ENCODE peak calls at places on chromosomes 7 and 10, in four cellular contexts. T is GM06990, Y is lower leg skin, F is H7. V is an unnamed sample.

GRCh38 chr7:104137971-104138370 is 69.8 kb downstream of the ORC5 start:
- DNase-seq in T (no peak), Y (no peak), F (no peak), V (no peak)

GRCh38 chr10:7260412-7260900 is 150.4 kb downstream of the SFMBT2 start:
- DNase-seq in T (no peak), Y (peak), F (peak), V (peak)

GRCh38 chr7:74479961-74480829 is 26.5 kb downstream of the GTF2IRD1 start:
- DNase-seq in T (no peak), Y (peak), F (peak), V (peak)

GRCh38 chr7:155084021-155084420 is 13.9 kb downstream of the HTR5A start:
- DNase-seq in T (no peak), Y (no peak), F (no peak), V (no peak)

GRCh38 chr7:77752016-77752415 is 46.2 kb downstream of the TMEM60 start:
- DNase-seq in T (no peak), Y (no peak), F (no peak), V (no peak)

GRCh38 chr10:88731296-88731695 is 25.2 kb downstream of the LIPK start:
- DNase-seq in T (no peak), Y (no peak), F (peak), V (no peak)

GRCh38 chr10:120012133-120012405 is 119.5 kb downstream of the SEC23IP start:
- DNase-seq in T (no peak), Y (no peak), F (no peak), V (no peak)

GRCh38 chr7:116443101-116443523 is 56.4 kb upstream of the CAV2 start:
- DNase-seq in T (no peak), Y (no peak), F (no peak), V (no peak)

GRCh38 chr10:21517134-21517982 is 8.1 kb downstream of the SKIDA1 start:
- DNase-seq in T (peak), Y (peak), F (peak), V (peak)

GRCh38 chr7:5005066-5005465 is 40.6 kb upstream of the RBAK start:
- DNase-seq in T (no peak), Y (peak), F (no peak), V (no peak)

GRCh38 chr7:130489140-130489967 is 2.5 kb upstream of the MEST start:
- DNase-seq in T (no peak), Y (no peak), F (peak), V (no peak)

GRCh38 chr10:7408494-7409044 is 2.3 kb downstream of the SFMBT2 start:
- DNase-seq in T (no peak), Y (peak), F (peak), V (peak)

GRCh38 chr10:84538036-84538435 is 209.6 kb downstream of the CCSER2 start:
- DNase-seq in T (no peak), Y (no peak), F (no peak), V (peak)

GRCh38 chr10:73979428-73980407 is 18.2 kb upstream of the VCL start:
- DNase-seq in T (no peak), Y (no peak), F (no peak), V (no peak)

GRCh38 chr10:63266337-63267327 is 133.5 kb downstream of the NRBF2 start:
- DNase-seq in T (no peak), Y (no peak), F (no peak), V (no peak)

GRCh38 chr7:150923191-150923590 is 54.9 kb downstream of the KCNH2 start:
- DNase-seq in T (no peak), Y (no peak), F (no peak), V (no peak)

GRCh38 chr7:92916751-92917369 is 80.5 kb upstream of the CDK6 start:
- DNase-seq in T (no peak), Y (no peak), F (no peak), V (no peak)

V was measured in lung.